ENCODE peak calls at places on chromosomes 3 and 15, in nine cellular contexts. V, T, H, D, B, C, F, L and S are unnamed samples.

GRCh38 chr3:16849240-16849639 is 35.5 kb upstream of the PLCL2 start:
- DNase-seq in V (peak), T (peak), H (peak), D (peak), B (no peak), C (peak), F (no peak), L (peak), S (peak)

GRCh38 chr3:182725372-182726251 is 67.7 kb upstream of the ATP11B start:
- DNase-seq in V (no peak), T (peak), H (no peak), D (no peak), B (no peak), C (peak), F (no peak), L (no peak), S (no peak)

GRCh38 chr3:67529915-67530314 is 124.5 kb downstream of the SUCLG2 start:
- DNase-seq in V (no peak), T (no peak), H (no peak), D (peak), B (no peak), C (no peak), F (no peak), L (no peak), S (no peak)

GRCh38 chr15:35141743-35142356 is 56.8 kb upstream of the NANOGP8 start:
- DNase-seq in V (no peak), T (no peak), H (no peak), D (peak), B (no peak), C (no peak), F (no peak), L (no peak), S (no peak)

GRCh38 chr3:65751123-65751700 is 287.5 kb downstream of the MAGI1 start:
- DNase-seq in V (no peak), T (peak), H (peak), D (peak), B (peak), C (peak), F (no peak), L (peak), S (peak)

GRCh38 chr3:78906245-78906644 is 861.6 kb downstream of the ROBO1 start:
- DNase-seq in V (peak), T (no peak), H (no peak), D (no peak), B (no peak), C (no peak), F (no peak), L (no peak), S (no peak)

GRCh38 chr3:5022187-5022965 is 43.1 kb downstream of the BHLHE40 start:
- DNase-seq in V (no peak), T (no peak), H (no peak), D (peak), B (no peak), C (no peak), F (no peak), L (no peak), S (no peak)

GRCh38 chr15:32705450-32705849 is 12.4 kb upstream of the GREM1 start:
- DNase-seq in V (no peak), T (no peak), H (no peak), D (peak), B (no peak), C (no peak), F (no peak), L (no peak), S (no peak)

GRCh38 chr3:38454179-38454883 is 641 bp downstream of the ACVR2B start:
- DNase-seq in V (peak), T (peak), H (no peak), D (peak), B (peak), C (peak), F (peak), L (no peak), S (peak)

GRCh38 chr3:23916886-23917815 is at the start of the genes NKIRAS1 and RPL15:
- DNase-seq in V (peak), T (peak), H (peak), D (peak), B (peak), C (peak), F (peak), L (peak), S (peak)

GRCh38 chr15:35256141-35256540 is 171.0 kb upstream of the NANOGP8 start:
- DNase-seq in V (no peak), T (no peak), H (no peak), D (no peak), B (no peak), C (no peak), F (no peak), L (no peak), S (no peak)

GRCh38 chr3:129534428-129535027 is 6.1 kb downstream of the RHO start:
- DNase-seq in V (no peak), T (no peak), H (no peak), D (no peak), B (no peak), C (peak), F (no peak), L (no peak), S (no peak)

GRCh38 chr3:4885322-4885721 is 93.9 kb upstream of the BHLHE40 start:
- DNase-seq in V (no peak), T (no peak), H (no peak), D (no peak), B (no peak), C (no peak), F (no peak), L (no peak), S (no peak)

GRCh38 chr15:25783134-25783533 is 80.0 kb downstream of the ATP10A start:
- DNase-seq in V (no peak), T (no peak), H (no peak), D (no peak), B (no peak), C (no peak), F (no peak), L (no peak), S (no peak)

GRCh38 chr3:114623420-114624046 is 329.7 kb downstream of the TIGIT start:
- DNase-seq in V (no peak), T (no peak), H (no peak), D (peak), B (no peak), C (no peak), F (no peak), L (no peak), S (no peak)

GRCh38 chr3:194235160-194235559 is 99.2 kb downstream of the HES1 start:
- DNase-seq in V (no peak), T (no peak), H (no peak), D (no peak), B (no peak), C (no peak), F (no peak), L (no peak), S (no peak)

GRCh38 chr3:4813855-4814254 is 165.4 kb upstream of the BHLHE40 start:
- DNase-seq in V (no peak), T (no peak), H (no peak), D (peak), B (no peak), C (no peak), F (no peak), L (no peak), S (no peak)

GRCh38 chr3:45100998-45101407 is 45.2 kb downstream of the CDCP1 start:
- DNase-seq in V (no peak), T (no peak), H (no peak), D (peak), B (no peak), C (no peak), F (no peak), L (no peak), S (no peak)

GRCh38 chr3:48465531-48466378 is 19.2 kb downstream of the ATRIP start:
- DNase-seq in V (peak), T (peak), H (peak), D (peak), B (peak), C (peak), F (peak), L (peak), S (peak)

GRCh38 chr3:29906906-29907305 is 626.0 kb downstream of the RBMS3 start:
- DNase-seq in V (no peak), T (no peak), H (no peak), D (no peak), B (no peak), C (no peak), F (no peak), L (no peak), S (no peak)

GRCh38 chr3:4732974-4733373 is 239.8 kb downstream of the ITPR1 start:
- DNase-seq in V (peak), T (no peak), H (no peak), D (no peak), B (no peak), C (peak), F (no peak), L (no peak), S (no peak)